ENCODE peak calls at places on chromosomes 11 and 22, in ten cellular contexts. One of them, this sample, is unnamed.
A peak's percentile ranks its signal among the peaks of the same experiment; 100 is the strongest.

GRCh38 chr11:129260750-129261149 is 68.6 kb upstream of the ARHGAP32 start:
- DNase-seq in stimulated activated CD4-positive, alpha-beta T cell treated with anti-CD3 and anti-CD28 coated beads, Interleukin-15, amount 100 ng/mL, for 1 hour: no peak
- DNase-seq in germinal center: no peak
- DNase-seq in heart right ventricle: no peak
- DNase-seq in thoracic aorta: no peak
- DNase-seq in nucleus accumbens: no peak
- DNase-seq in H7: no peak
- DNase-seq in activated CD4-positive, alpha-beta T cell treated with anti-CD3 and anti-CD28 coated beads, Interleukin-2, amount 50 U/mL, for 24 hours: no peak
- DNase-seq in HCEC 1CT: no peak
- DNase-seq in activated naive CD4-positive, alpha-beta T cell: no peak
- DNase-seq in this sample: no peak

GRCh38 chr11:64742087-64742939 is 1.6 kb downstream of the RASGRP2 start:
- DNase-seq in activated naive CD4-positive, alpha-beta T cell: no peak
- DNase-seq in heart right ventricle: no peak
- DNase-seq in H7: peak; percentile 87
- DNase-seq in HCEC 1CT: no peak
- DNase-seq in stimulated activated CD4-positive, alpha-beta T cell treated with anti-CD3 and anti-CD28 coated beads, Interleukin-15, amount 100 ng/mL, for 1 hour: no peak
- DNase-seq in germinal center: peak; percentile 47
- DNase-seq in nucleus accumbens: no peak
- DNase-seq in activated CD4-positive, alpha-beta T cell treated with anti-CD3 and anti-CD28 coated beads, Interleukin-2, amount 50 U/mL, for 24 hours: no peak
- DNase-seq in thoracic aorta: no peak
- DNase-seq in this sample: peak; percentile 59

GRCh38 chr11:12547953-12548650 is 126.1 kb upstream of the TEAD1 start:
- DNase-seq in thoracic aorta: no peak
- DNase-seq in germinal center: no peak
- DNase-seq in nucleus accumbens: no peak
- DNase-seq in HCEC 1CT: no peak
- DNase-seq in activated CD4-positive, alpha-beta T cell treated with anti-CD3 and anti-CD28 coated beads, Interleukin-2, amount 50 U/mL, for 24 hours: no peak
- DNase-seq in activated naive CD4-positive, alpha-beta T cell: no peak
- DNase-seq in H7: no peak
- DNase-seq in stimulated activated CD4-positive, alpha-beta T cell treated with anti-CD3 and anti-CD28 coated beads, Interleukin-15, amount 100 ng/mL, for 1 hour: no peak
- DNase-seq in heart right ventricle: peak; percentile 29
- DNase-seq in this sample: no peak

GRCh38 chr22:36740716-36741115 is 35.2 kb downstream of the IFT27 start:
- DNase-seq in heart right ventricle: no peak
- DNase-seq in H7: peak; percentile 5
- DNase-seq in activated naive CD4-positive, alpha-beta T cell: no peak
- DNase-seq in HCEC 1CT: no peak
- DNase-seq in germinal center: no peak
- DNase-seq in activated CD4-positive, alpha-beta T cell treated with anti-CD3 and anti-CD28 coated beads, Interleukin-2, amount 50 U/mL, for 24 hours: no peak
- DNase-seq in nucleus accumbens: no peak
- DNase-seq in thoracic aorta: no peak
- DNase-seq in stimulated activated CD4-positive, alpha-beta T cell treated with anti-CD3 and anti-CD28 coated beads, Interleukin-15, amount 100 ng/mL, for 1 hour: no peak
- DNase-seq in this sample: no peak

GRCh38 chr11:68028802-68029475 is 1.5 kb upstream of the NDUFS8 start:
- DNase-seq in H7: no peak
- DNase-seq in thoracic aorta: no peak
- DNase-seq in activated naive CD4-positive, alpha-beta T cell: no peak
- DNase-seq in heart right ventricle: no peak
- DNase-seq in activated CD4-positive, alpha-beta T cell treated with anti-CD3 and anti-CD28 coated beads, Interleukin-2, amount 50 U/mL, for 24 hours: no peak
- DNase-seq in germinal center: no peak
- DNase-seq in HCEC 1CT: peak; percentile 42
- DNase-seq in nucleus accumbens: no peak
- DNase-seq in stimulated activated CD4-positive, alpha-beta T cell treated with anti-CD3 and anti-CD28 coated beads, Interleukin-15, amount 100 ng/mL, for 1 hour: no peak
- DNase-seq in this sample: no peak

GRCh38 chr11:19191530-19192169 is 10.1 kb downstream of the CSRP3 start:
- DNase-seq in nucleus accumbens: no peak
- DNase-seq in HCEC 1CT: no peak
- DNase-seq in activated CD4-positive, alpha-beta T cell treated with anti-CD3 and anti-CD28 coated beads, Interleukin-2, amount 50 U/mL, for 24 hours: no peak
- DNase-seq in H7: no peak
- DNase-seq in germinal center: no peak
- DNase-seq in activated naive CD4-positive, alpha-beta T cell: no peak
- DNase-seq in heart right ventricle: no peak
- DNase-seq in thoracic aorta: no peak
- DNase-seq in stimulated activated CD4-positive, alpha-beta T cell treated with anti-CD3 and anti-CD28 coated beads, Interleukin-15, amount 100 ng/mL, for 1 hour: no peak
- DNase-seq in this sample: no peak

GRCh38 chr22:47102081-47102480 is 339.6 kb downstream of the TBC1D22A start:
- DNase-seq in activated naive CD4-positive, alpha-beta T cell: no peak
- DNase-seq in thoracic aorta: no peak
- DNase-seq in nucleus accumbens: no peak
- DNase-seq in germinal center: no peak
- DNase-seq in stimulated activated CD4-positive, alpha-beta T cell treated with anti-CD3 and anti-CD28 coated beads, Interleukin-15, amount 100 ng/mL, for 1 hour: no peak
- DNase-seq in H7: no peak
- DNase-seq in HCEC 1CT: no peak
- DNase-seq in activated CD4-positive, alpha-beta T cell treated with anti-CD3 and anti-CD28 coated beads, Interleukin-2, amount 50 U/mL, for 24 hours: no peak
- DNase-seq in heart right ventricle: no peak
- DNase-seq in this sample: no peak

GRCh38 chr22:37172266-37173245 is 15.5 kb downstream of the C1QTNF6 start:
- DNase-seq in H7: no peak
- DNase-seq in germinal center: no peak
- DNase-seq in activated CD4-positive, alpha-beta T cell treated with anti-CD3 and anti-CD28 coated beads, Interleukin-2, amount 50 U/mL, for 24 hours: no peak
- DNase-seq in thoracic aorta: no peak
- DNase-seq in heart right ventricle: no peak
- DNase-seq in activated naive CD4-positive, alpha-beta T cell: no peak
- DNase-seq in stimulated activated CD4-positive, alpha-beta T cell treated with anti-CD3 and anti-CD28 coated beads, Interleukin-15, amount 100 ng/mL, for 1 hour: no peak
- DNase-seq in nucleus accumbens: no peak
- DNase-seq in HCEC 1CT: no peak
- DNase-seq in this sample: no peak

This sample was measured in Karpas-422.